ENCODE peak calls at places on chromosomes 6 and 20, in five cellular contexts. One of them, this sample, is unnamed.

GRCh38 chr6:39920147-39920546 is 14.1 kb downstream of the MOCS1 start:
- DNase-seq in right cardiac atrium: no peak
- DNase-seq in NCI-H1105: no peak
- DNase-seq in Right ventricle myocardium inferior: no peak
- DNase-seq in IMR-90: no peak
- DNase-seq in this sample: no peak

GRCh38 chr6:22364314-22364713 is 67.5 kb upstream of the PRL start:
- DNase-seq in right cardiac atrium: no peak
- DNase-seq in NCI-H1105: no peak
- DNase-seq in Right ventricle myocardium inferior: no peak
- DNase-seq in IMR-90: no peak
- DNase-seq in this sample: peak; percentile 10

GRCh38 chr6:157603971-157604370 is 219.1 kb upstream of the SNX9 start:
- DNase-seq in right cardiac atrium: no peak
- DNase-seq in NCI-H1105: no peak
- DNase-seq in Right ventricle myocardium inferior: no peak
- DNase-seq in IMR-90: no peak
- DNase-seq in this sample: no peak

GRCh38 chr20:58504566-58504965 is 10.6 kb downstream of the APCDD1L start:
- DNase-seq in right cardiac atrium: no peak
- DNase-seq in NCI-H1105: no peak
- DNase-seq in Right ventricle myocardium inferior: no peak
- DNase-seq in IMR-90: no peak
- DNase-seq in this sample: no peak

GRCh38 chr6:154071711-154072110 is 32.7 kb downstream of the OPRM1 start:
- DNase-seq in right cardiac atrium: no peak
- DNase-seq in NCI-H1105: no peak
- DNase-seq in Right ventricle myocardium inferior: no peak
- DNase-seq in IMR-90: no peak
- DNase-seq in this sample: no peak

GRCh38 chr20:38290829-38291581 is 13.0 kb upstream of the BPI start:
- DNase-seq in right cardiac atrium: peak; percentile 78
- DNase-seq in NCI-H1105: no peak
- DNase-seq in Right ventricle myocardium inferior: no peak
- DNase-seq in IMR-90: peak; percentile 95
- DNase-seq in this sample: no peak

GRCh38 chr6:33420493-33421343 is 853 bp downstream of the SYNGAP1 start:
- DNase-seq in right cardiac atrium: no peak
- DNase-seq in NCI-H1105: no peak
- DNase-seq in Right ventricle myocardium inferior: no peak
- DNase-seq in IMR-90: no peak
- DNase-seq in this sample: no peak

GRCh38 chr6:38404355-38404754 is 235.4 kb downstream of the BTBD9 start:
- DNase-seq in right cardiac atrium: no peak
- DNase-seq in NCI-H1105: peak; percentile 9
- DNase-seq in Right ventricle myocardium inferior: no peak
- DNase-seq in IMR-90: no peak
- DNase-seq in this sample: peak; percentile 79

GRCh38 chr6:152571089-152571488 is 66.1 kb downstream of the SYNE1 start:
- DNase-seq in right cardiac atrium: no peak
- DNase-seq in NCI-H1105: no peak
- DNase-seq in Right ventricle myocardium inferior: no peak
- DNase-seq in IMR-90: no peak
- DNase-seq in this sample: no peak

GRCh38 chr6:133418108-133418507 is 177.0 kb downstream of the EYA4 start:
- DNase-seq in right cardiac atrium: no peak
- DNase-seq in NCI-H1105: no peak
- DNase-seq in Right ventricle myocardium inferior: no peak
- DNase-seq in IMR-90: peak; percentile 18
- DNase-seq in this sample: no peak

GRCh38 chr6:75262716-75263463 is 19.3 kb upstream of the COX7A2 start:
- DNase-seq in right cardiac atrium: no peak
- DNase-seq in NCI-H1105: no peak
- DNase-seq in Right ventricle myocardium inferior: no peak
- DNase-seq in IMR-90: no peak
- DNase-seq in this sample: no peak